ENCODE peak calls at places on chromosomes 5 and 9, in five cellular contexts. One of them, this sample, is unnamed.

GRCh38 chr9:122354536-122355199 is 16.2 kb upstream of the PTGS1 start:
- DNase-seq in glutamatergic neuron: no peak
- DNase-seq in RWPE1: no peak
- DNase-seq in adrenal gland: peak; percentile 33
- DNase-seq in hepatocyte: no peak
- DNase-seq in this sample: peak; percentile 57

GRCh38 chr5:94218374-94218773 is 400.0 kb downstream of the KIAA0825 start:
- DNase-seq in glutamatergic neuron: no peak
- DNase-seq in RWPE1: no peak
- DNase-seq in adrenal gland: no peak
- DNase-seq in hepatocyte: no peak
- DNase-seq in this sample: no peak

GRCh38 chr5:1793301-1793740 is 6.3 kb downstream of the MRPL36 start:
- DNase-seq in glutamatergic neuron: no peak
- DNase-seq in RWPE1: no peak
- DNase-seq in adrenal gland: no peak
- DNase-seq in hepatocyte: no peak
- DNase-seq in this sample: no peak

GRCh38 chr5:72108200-72109050 is 1.1 kb downstream of the MAP1B start:
- DNase-seq in glutamatergic neuron: peak; percentile 97
- DNase-seq in RWPE1: peak; percentile 79
- DNase-seq in adrenal gland: peak; percentile 60
- DNase-seq in hepatocyte: peak; percentile 80
- DNase-seq in this sample: no peak

GRCh38 chr5:84821924-84822323 is 437.2 kb upstream of the EDIL3 start:
- DNase-seq in glutamatergic neuron: no peak
- DNase-seq in RWPE1: no peak
- DNase-seq in adrenal gland: no peak
- DNase-seq in hepatocyte: no peak
- DNase-seq in this sample: no peak

GRCh38 chr5:41433552-41434181 is 76.7 kb downstream of the PLCXD3 start:
- DNase-seq in glutamatergic neuron: peak; percentile 57
- DNase-seq in RWPE1: no peak
- DNase-seq in adrenal gland: peak; percentile 34
- DNase-seq in hepatocyte: no peak
- DNase-seq in this sample: no peak

GRCh38 chr5:157266286-157267007 is 524 bp downstream of the CYFIP2 start:
- DNase-seq in glutamatergic neuron: peak; percentile 61
- DNase-seq in RWPE1: no peak
- DNase-seq in adrenal gland: no peak
- DNase-seq in hepatocyte: peak; percentile 73
- DNase-seq in this sample: no peak

GRCh38 chr5:87020099-87020934 is 247.4 kb upstream of the RASA1 start:
- DNase-seq in glutamatergic neuron: no peak
- DNase-seq in RWPE1: no peak
- DNase-seq in adrenal gland: peak; percentile 52
- DNase-seq in hepatocyte: peak; percentile 30
- DNase-seq in this sample: no peak

GRCh38 chr5:159061834-159062530 is 37.7 kb downstream of the EBF1 start:
- DNase-seq in glutamatergic neuron: peak; percentile 57
- DNase-seq in RWPE1: no peak
- DNase-seq in adrenal gland: no peak
- DNase-seq in hepatocyte: no peak
- DNase-seq in this sample: no peak

GRCh38 chr9:26687421-26687820 is 205.2 kb downstream of the CAAP1 start:
- DNase-seq in glutamatergic neuron: no peak
- DNase-seq in RWPE1: no peak
- DNase-seq in adrenal gland: no peak
- DNase-seq in hepatocyte: no peak
- DNase-seq in this sample: no peak

GRCh38 chr9:34089311-34089710 is 37.2 kb downstream of the DCAF12 start:
- DNase-seq in glutamatergic neuron: no peak
- DNase-seq in RWPE1: no peak
- DNase-seq in adrenal gland: no peak
- DNase-seq in hepatocyte: no peak
- DNase-seq in this sample: no peak

GRCh38 chr9:70421272-70422180 is 7.1 kb upstream of the KLF9 start:
- DNase-seq in glutamatergic neuron: no peak
- DNase-seq in RWPE1: no peak
- DNase-seq in adrenal gland: no peak
- DNase-seq in hepatocyte: peak; percentile 13
- DNase-seq in this sample: no peak

GRCh38 chr5:178385472-178385853 is 152.9 kb upstream of the PHYKPL start:
- DNase-seq in glutamatergic neuron: no peak
- DNase-seq in RWPE1: peak; percentile 88
- DNase-seq in adrenal gland: no peak
- DNase-seq in hepatocyte: no peak
- DNase-seq in this sample: peak; percentile 37

GRCh38 chr9:111949919-111950318 is 53.3 kb downstream of the UGCG start:
- DNase-seq in glutamatergic neuron: no peak
- DNase-seq in RWPE1: no peak
- DNase-seq in adrenal gland: no peak
- DNase-seq in hepatocyte: no peak
- DNase-seq in this sample: no peak

GRCh38 chr9:72292184-72292787 is 72.7 kb downstream of the ZFAND5 start:
- DNase-seq in glutamatergic neuron: no peak
- DNase-seq in RWPE1: no peak
- DNase-seq in adrenal gland: peak; percentile 13
- DNase-seq in hepatocyte: peak; percentile 60
- DNase-seq in this sample: no peak

GRCh38 chr5:172533399-172534228 is 79.3 kb upstream of the SH3PXD2B start:
- DNase-seq in glutamatergic neuron: no peak
- DNase-seq in RWPE1: peak; percentile 68
- DNase-seq in adrenal gland: peak; percentile 39
- DNase-seq in hepatocyte: no peak
- DNase-seq in this sample: no peak

GRCh38 chr5:167949435-167949834 is 342.0 kb upstream of the WWC1 start:
- DNase-seq in glutamatergic neuron: no peak
- DNase-seq in RWPE1: no peak
- DNase-seq in adrenal gland: no peak
- DNase-seq in hepatocyte: no peak
- DNase-seq in this sample: no peak

GRCh38 chr5:142145106-142145900 is 36.7 kb downstream of the NDFIP1 start:
- DNase-seq in glutamatergic neuron: peak; percentile 60
- DNase-seq in RWPE1: peak; percentile 67
- DNase-seq in adrenal gland: peak; percentile 84
- DNase-seq in hepatocyte: peak; percentile 83
- DNase-seq in this sample: no peak

GRCh38 chr9:129007766-129008468 is 20.2 kb downstream of the SH3GLB2 start:
- DNase-seq in glutamatergic neuron: no peak
- DNase-seq in RWPE1: no peak
- DNase-seq in adrenal gland: no peak
- DNase-seq in hepatocyte: peak; percentile 2
- DNase-seq in this sample: no peak

GRCh38 chr5:116465411-116465810 is 109.2 kb downstream of the SEMA6A start:
- DNase-seq in glutamatergic neuron: no peak
- DNase-seq in RWPE1: no peak
- DNase-seq in adrenal gland: no peak
- DNase-seq in hepatocyte: no peak
- DNase-seq in this sample: no peak

DNA sequence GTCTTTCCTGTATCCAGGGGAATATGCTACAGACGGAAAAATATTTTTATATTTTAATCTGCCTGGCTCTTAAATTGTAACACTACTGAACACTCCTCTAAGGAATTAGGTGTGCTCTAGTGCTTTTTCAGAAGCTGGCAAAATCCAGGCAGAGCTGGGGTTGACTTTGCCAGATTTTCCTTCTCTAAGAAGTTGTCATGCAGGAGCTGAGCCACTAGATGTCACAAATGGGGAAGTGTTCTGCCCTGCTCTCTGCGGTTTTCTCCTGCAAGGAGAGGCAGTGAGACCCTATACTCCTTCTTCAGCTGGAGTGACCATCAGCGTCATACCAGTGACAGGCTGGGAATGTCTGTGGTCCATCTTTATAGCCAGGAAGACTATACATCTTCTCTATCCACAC is 112.5 kb downstream of the HAPLN1 start:
- DNase-seq in glutamatergic neuron: peak; percentile 59
- DNase-seq in RWPE1: peak; percentile 68
- DNase-seq in adrenal gland: peak; percentile 49
- DNase-seq in hepatocyte: peak; percentile 78
- DNase-seq in this sample: no peak
- TF ChIP-seq CTCF in glutamatergic neuron: peak; percentile 54
- TF ChIP-seq CTCF in RWPE1: peak; percentile 50
- TF ChIP-seq CTCF in adrenal gland: peak; percentile 41
- TF ChIP-seq CTCF in hepatocyte: peak; percentile 63
- TF ChIP-seq CTCF in this sample: peak; percentile 83

DNA sequence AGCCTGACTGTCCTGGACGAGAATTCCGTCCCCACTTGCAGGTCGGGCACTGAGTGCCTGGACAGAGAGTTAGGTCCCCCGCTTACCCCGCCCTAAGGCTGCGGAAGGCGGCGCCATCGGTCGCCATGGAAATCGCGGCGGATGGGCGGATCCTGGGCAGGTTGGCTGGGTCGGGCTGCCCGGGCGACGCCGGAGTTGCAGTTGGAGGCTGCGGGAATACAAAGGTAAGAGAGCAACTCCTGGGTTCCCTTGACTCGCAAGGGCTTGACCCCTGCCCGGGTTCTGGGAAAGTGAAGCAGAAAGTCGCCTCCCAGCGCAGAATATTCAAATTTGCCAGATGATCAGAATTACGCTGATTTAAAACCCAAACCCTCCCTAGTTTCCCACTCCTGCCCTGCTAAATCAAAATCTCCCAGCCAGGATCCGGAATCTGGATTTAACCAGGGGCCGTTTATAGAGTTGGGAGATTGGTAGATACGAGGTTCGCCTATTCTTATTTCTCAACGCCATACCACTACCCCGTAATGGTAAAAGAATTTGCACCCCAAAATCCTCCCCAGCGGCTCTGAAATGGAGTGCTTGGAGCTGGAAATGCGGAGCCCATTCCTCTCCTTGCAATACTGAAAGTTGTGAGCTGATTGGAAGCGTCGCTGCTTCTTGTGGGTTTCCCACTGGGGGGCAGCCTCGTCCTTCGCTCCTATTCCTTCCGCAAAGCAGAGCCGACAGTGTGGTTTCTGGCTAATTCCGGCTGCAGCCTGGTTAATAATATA is 156.4 kb upstream of the RASEF start:
- DNase-seq in glutamatergic neuron: peak; percentile 82
- DNase-seq in RWPE1: peak; percentile 88
- DNase-seq in adrenal gland: peak; percentile 88
- DNase-seq in hepatocyte: peak; percentile 91
- DNase-seq in this sample: no peak
- TF ChIP-seq CTCF in glutamatergic neuron: peak; percentile 50
- TF ChIP-seq CTCF in RWPE1: peak; percentile 84
- TF ChIP-seq CTCF in adrenal gland: no peak
- TF ChIP-seq CTCF in hepatocyte: peak; percentile 70
- TF ChIP-seq CTCF in this sample: peak; percentile 83

GRCh38 chr5:38189031-38189632 is 69.2 kb upstream of the EGFLAM start:
- DNase-seq in glutamatergic neuron: no peak
- DNase-seq in RWPE1: no peak
- DNase-seq in adrenal gland: peak; percentile 16
- DNase-seq in hepatocyte: peak; percentile 22
- DNase-seq in this sample: no peak
- TF ChIP-seq CTCF in glutamatergic neuron: no peak
- TF ChIP-seq CTCF in RWPE1: no peak
- TF ChIP-seq CTCF in adrenal gland: no peak
- TF ChIP-seq CTCF in hepatocyte: peak; percentile 28
- TF ChIP-seq CTCF in this sample: peak; percentile 14

GRCh38 chr9:95506438-95506691 is 10.4 kb downstream of the PTCH1 start:
- DNase-seq in glutamatergic neuron: peak; percentile 50
- DNase-seq in RWPE1: no peak
- DNase-seq in adrenal gland: peak; percentile 30
- DNase-seq in hepatocyte: peak; percentile 43
- DNase-seq in this sample: no peak
- TF ChIP-seq CTCF in glutamatergic neuron: no peak
- TF ChIP-seq CTCF in RWPE1: no peak
- TF ChIP-seq CTCF in adrenal gland: no peak
- TF ChIP-seq CTCF in hepatocyte: no peak
- TF ChIP-seq CTCF in this sample: no peak

GRCh38 chr5:134736173-134736812 is 2.1 kb upstream of the CAMLG start:
- DNase-seq in glutamatergic neuron: no peak
- DNase-seq in RWPE1: no peak
- DNase-seq in adrenal gland: no peak
- DNase-seq in hepatocyte: no peak
- DNase-seq in this sample: no peak

GRCh38 chr5:134738963-134739661 is 764 bp downstream of the CAMLG start:
- DNase-seq in glutamatergic neuron: peak; percentile 17
- DNase-seq in RWPE1: peak; percentile 68
- DNase-seq in adrenal gland: peak; percentile 42
- DNase-seq in hepatocyte: peak; percentile 68
- DNase-seq in this sample: peak; percentile 41

GRCh38 chr5:134735243-134735642 is 3.1 kb upstream of the CAMLG start:
- DNase-seq in glutamatergic neuron: no peak
- DNase-seq in RWPE1: no peak
- DNase-seq in adrenal gland: no peak
- DNase-seq in hepatocyte: no peak
- DNase-seq in this sample: no peak

GRCh38 chr5:134741052-134741451 is 2.7 kb downstream of the CAMLG start:
- DNase-seq in glutamatergic neuron: no peak
- DNase-seq in RWPE1: no peak
- DNase-seq in adrenal gland: no peak
- DNase-seq in hepatocyte: no peak
- DNase-seq in this sample: peak; percentile 53

DNA sequence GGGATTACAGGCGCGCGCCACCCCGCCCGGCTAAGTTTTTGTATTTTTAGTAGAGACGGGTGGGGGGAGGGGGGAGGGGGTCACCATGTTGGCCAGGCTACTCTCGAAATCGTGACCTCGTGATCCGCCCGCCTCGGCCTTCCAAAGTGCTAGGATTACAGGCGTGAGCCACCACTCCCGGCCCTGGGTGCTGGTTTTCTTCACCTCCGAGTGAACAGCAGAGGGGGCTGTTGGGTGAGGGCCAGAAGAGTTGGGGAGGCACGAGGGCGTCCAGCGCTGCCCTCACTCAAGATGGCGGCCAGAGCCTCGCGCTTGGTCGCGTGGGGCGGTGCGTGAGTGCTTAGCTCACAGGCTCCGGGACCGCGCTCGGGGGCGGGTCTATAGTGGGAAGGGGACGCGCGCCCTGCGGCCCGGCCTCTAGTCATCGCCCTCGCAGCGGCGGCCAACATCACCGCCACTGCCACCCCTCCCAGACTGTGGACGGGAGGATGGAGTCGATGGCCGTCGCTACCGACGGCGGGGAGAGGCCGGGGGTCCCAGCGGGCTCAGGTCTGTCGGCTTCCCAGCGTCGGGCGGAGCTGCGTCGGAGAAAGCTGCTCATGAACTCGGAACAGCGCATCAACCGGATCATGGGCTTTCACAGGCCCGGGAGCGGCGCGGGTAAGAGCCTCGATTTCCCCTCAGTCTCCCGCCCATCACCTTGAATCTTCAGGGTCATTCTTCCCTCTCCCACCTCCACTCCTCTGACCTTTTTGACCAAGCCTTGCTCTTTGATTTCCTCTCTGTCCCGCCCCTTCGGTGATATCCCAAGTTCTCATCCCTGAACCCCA is at the start of gene CAMLG:
- DNase-seq in glutamatergic neuron: peak; percentile 99
- DNase-seq in RWPE1: peak; percentile 93
- DNase-seq in adrenal gland: peak; percentile 99
- DNase-seq in hepatocyte: peak; percentile 100
- DNase-seq in this sample: peak; percentile 99
- TF ChIP-seq CTCF in glutamatergic neuron: peak; percentile 74
- TF ChIP-seq CTCF in RWPE1: peak; percentile 61
- TF ChIP-seq CTCF in adrenal gland: peak; percentile 65
- TF ChIP-seq CTCF in hepatocyte: peak; percentile 79
- TF ChIP-seq CTCF in this sample: peak; percentile 85

This sample was measured in chondrocyte.